ENCODE peak calls at places on chromosomes 3 and 15, in eight cellular contexts. One of them, this sample, is unnamed.

GRCh38 chr3:5271061-5271683 is 83.7 kb downstream of the EDEM1 start:
- DNase-seq in spleen: no peak
- DNase-seq in GM23338: no peak
- DNase-seq in GM12878: no peak
- DNase-seq in K562: no peak
- DNase-seq in transverse colon: no peak
- DNase-seq in breast epithelium: no peak
- DNase-seq in HCT116: no peak
- DNase-seq in this sample: no peak

GRCh38 chr15:62362608-62363007 is 197.5 kb upstream of the C2CD4B start:
- DNase-seq in spleen: no peak
- DNase-seq in GM23338: no peak
- DNase-seq in GM12878: no peak
- DNase-seq in K562: no peak
- DNase-seq in transverse colon: no peak
- DNase-seq in breast epithelium: no peak
- DNase-seq in HCT116: no peak
- DNase-seq in this sample: no peak

GRCh38 chr3:48960841-48961413 is 29.1 kb upstream of the P4HTM start:
- DNase-seq in spleen: no peak
- DNase-seq in GM23338: no peak
- DNase-seq in GM12878: peak; percentile 42
- DNase-seq in K562: no peak
- DNase-seq in transverse colon: no peak
- DNase-seq in breast epithelium: no peak
- DNase-seq in HCT116: no peak
- DNase-seq in this sample: no peak

GRCh38 chr3:141602706-141603105 is 115.9 kb downstream of the RASA2 start:
- DNase-seq in spleen: no peak
- DNase-seq in GM23338: peak; percentile 24
- DNase-seq in GM12878: no peak
- DNase-seq in K562: no peak
- DNase-seq in transverse colon: no peak
- DNase-seq in breast epithelium: no peak
- DNase-seq in HCT116: no peak
- DNase-seq in this sample: no peak

GRCh38 chr3:129525341-129525968 is 3.0 kb upstream of the RHO start:
- DNase-seq in spleen: peak; percentile 47
- DNase-seq in GM23338: no peak
- DNase-seq in GM12878: no peak
- DNase-seq in K562: no peak
- DNase-seq in transverse colon: no peak
- DNase-seq in breast epithelium: no peak
- DNase-seq in HCT116: no peak
- DNase-seq in this sample: no peak

GRCh38 chr3:41137686-41138111 is 61.6 kb upstream of the CTNNB1 start:
- DNase-seq in spleen: no peak
- DNase-seq in GM23338: no peak
- DNase-seq in GM12878: no peak
- DNase-seq in K562: no peak
- DNase-seq in transverse colon: no peak
- DNase-seq in breast epithelium: no peak
- DNase-seq in HCT116: no peak
- DNase-seq in this sample: no peak

GRCh38 chr15:77015651-77016320 is 20.9 kb downstream of the PSTPIP1 start:
- DNase-seq in spleen: no peak
- DNase-seq in GM23338: no peak
- DNase-seq in GM12878: no peak
- DNase-seq in K562: no peak
- DNase-seq in transverse colon: no peak
- DNase-seq in breast epithelium: no peak
- DNase-seq in HCT116: no peak
- DNase-seq in this sample: no peak

GRCh38 chr3:171056528-171056927 is 30.0 kb upstream of the SLC2A2 start:
- DNase-seq in spleen: no peak
- DNase-seq in GM23338: no peak
- DNase-seq in GM12878: no peak
- DNase-seq in K562: no peak
- DNase-seq in transverse colon: no peak
- DNase-seq in breast epithelium: no peak
- DNase-seq in HCT116: no peak
- DNase-seq in this sample: no peak

GRCh38 chr3:45545476-45545875 is 49.1 kb upstream of the LIMD1 start:
- DNase-seq in spleen: no peak
- DNase-seq in GM23338: no peak
- DNase-seq in GM12878: no peak
- DNase-seq in K562: peak; percentile 77
- DNase-seq in transverse colon: no peak
- DNase-seq in breast epithelium: no peak
- DNase-seq in HCT116: no peak
- DNase-seq in this sample: no peak

GRCh38 chr3:37511357-37511970 is 337.1 kb upstream of the LRRFIP2 start:
- DNase-seq in spleen: no peak
- DNase-seq in GM23338: no peak
- DNase-seq in GM12878: no peak
- DNase-seq in K562: no peak
- DNase-seq in transverse colon: no peak
- DNase-seq in breast epithelium: no peak
- DNase-seq in HCT116: no peak
- DNase-seq in this sample: no peak

GRCh38 chr3:72487946-72488735 is 360.1 kb downstream of the SHQ1 start:
- DNase-seq in spleen: no peak
- DNase-seq in GM23338: peak; percentile 40
- DNase-seq in GM12878: no peak
- DNase-seq in K562: no peak
- DNase-seq in transverse colon: no peak
- DNase-seq in breast epithelium: no peak
- DNase-seq in HCT116: no peak
- DNase-seq in this sample: no peak

GRCh38 chr3:22115581-22115980 is 364.6 kb upstream of the ZNF385D start:
- DNase-seq in spleen: no peak
- DNase-seq in GM23338: no peak
- DNase-seq in GM12878: no peak
- DNase-seq in K562: no peak
- DNase-seq in transverse colon: no peak
- DNase-seq in breast epithelium: no peak
- DNase-seq in HCT116: no peak
- DNase-seq in this sample: no peak

GRCh38 chr3:126917232-126917804 is 65.6 kb upstream of the PLXNA1 start:
- DNase-seq in spleen: no peak
- DNase-seq in GM23338: no peak
- DNase-seq in GM12878: no peak
- DNase-seq in K562: no peak
- DNase-seq in transverse colon: no peak
- DNase-seq in breast epithelium: no peak
- DNase-seq in HCT116: no peak
- DNase-seq in this sample: no peak

GRCh38 chr15:82621970-82622369 is 25.2 kb downstream of the CPEB1 start:
- DNase-seq in spleen: no peak
- DNase-seq in GM23338: peak; percentile 45
- DNase-seq in GM12878: no peak
- DNase-seq in K562: peak; percentile 19
- DNase-seq in transverse colon: no peak
- DNase-seq in breast epithelium: no peak
- DNase-seq in HCT116: no peak
- DNase-seq in this sample: no peak

GRCh38 chr15:65952425-65953053 is 83.2 kb downstream of the RAB11A start:
- DNase-seq in spleen: peak; percentile 23
- DNase-seq in GM23338: peak; percentile 88
- DNase-seq in GM12878: no peak
- DNase-seq in K562: peak; percentile 44
- DNase-seq in transverse colon: no peak
- DNase-seq in breast epithelium: no peak
- DNase-seq in HCT116: no peak
- DNase-seq in this sample: no peak

GRCh38 chr3:74613060-74613459 is 1.4 kb downstream of the CNTN3 start:
- DNase-seq in spleen: no peak
- DNase-seq in GM23338: no peak
- DNase-seq in GM12878: no peak
- DNase-seq in K562: no peak
- DNase-seq in transverse colon: no peak
- DNase-seq in breast epithelium: no peak
- DNase-seq in HCT116: no peak
- DNase-seq in this sample: no peak

GRCh38 chr3:63661242-63661641 is 8.8 kb downstream of the SNTN start:
- DNase-seq in spleen: no peak
- DNase-seq in GM23338: peak; percentile 7
- DNase-seq in GM12878: no peak
- DNase-seq in K562: no peak
- DNase-seq in transverse colon: no peak
- DNase-seq in breast epithelium: no peak
- DNase-seq in HCT116: no peak
- DNase-seq in this sample: no peak

GRCh38 chr3:44092497-44092896 is 149.2 kb upstream of the TOPAZ1 start:
- DNase-seq in spleen: no peak
- DNase-seq in GM23338: no peak
- DNase-seq in GM12878: no peak
- DNase-seq in K562: no peak
- DNase-seq in transverse colon: no peak
- DNase-seq in breast epithelium: no peak
- DNase-seq in HCT116: no peak
- DNase-seq in this sample: no peak

GRCh38 chr3:160006282-160007163 is 17.9 kb downstream of the IL12A start:
- DNase-seq in spleen: no peak
- DNase-seq in GM23338: peak; percentile 73
- DNase-seq in GM12878: no peak
- DNase-seq in K562: no peak
- DNase-seq in transverse colon: peak; percentile 61
- DNase-seq in breast epithelium: no peak
- DNase-seq in HCT116: peak; percentile 73
- DNase-seq in this sample: no peak

GRCh38 chr3:134721214-134721613 is 70.4 kb upstream of the KY start:
- DNase-seq in spleen: no peak
- DNase-seq in GM23338: no peak
- DNase-seq in GM12878: no peak
- DNase-seq in K562: no peak
- DNase-seq in transverse colon: no peak
- DNase-seq in breast epithelium: no peak
- DNase-seq in HCT116: no peak
- DNase-seq in this sample: no peak

DNA sequence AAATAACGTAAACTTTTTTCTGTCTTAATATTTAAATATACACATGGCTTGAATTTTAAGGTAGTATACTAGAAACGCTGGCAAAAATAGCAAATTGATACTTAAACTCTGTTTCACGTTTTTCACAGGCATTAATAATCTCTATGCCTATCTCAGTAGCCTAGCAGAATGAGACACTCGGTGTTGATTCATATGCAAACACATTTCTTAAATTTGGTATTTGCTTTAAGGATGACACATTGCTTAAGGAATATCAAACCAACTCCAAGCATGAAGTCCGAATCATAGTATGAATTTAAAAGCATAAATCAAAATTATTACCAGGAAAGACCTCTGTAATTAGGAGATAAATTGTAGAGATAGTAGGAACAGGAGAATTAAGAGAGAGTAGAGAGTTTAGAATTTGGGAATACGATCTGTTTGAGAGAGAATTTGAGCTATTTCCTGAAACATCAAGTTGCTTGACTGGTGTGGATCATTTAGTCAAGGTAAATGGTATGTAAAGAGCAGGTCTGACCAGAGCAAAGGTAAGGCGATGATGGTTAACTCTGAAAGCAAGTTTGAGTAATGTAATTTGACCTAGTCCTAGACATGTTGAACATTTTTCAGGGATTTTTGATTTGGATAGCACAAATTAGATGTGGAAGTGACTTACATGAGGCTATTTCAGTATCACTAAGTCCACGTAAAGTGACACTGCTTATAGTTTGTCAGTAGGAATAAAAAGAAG is 236.1 kb downstream of the ROBO1 start:
- DNase-seq in spleen: no peak
- DNase-seq in GM23338: peak; percentile 11
- DNase-seq in GM12878: no peak
- DNase-seq in K562: no peak
- DNase-seq in transverse colon: no peak
- DNase-seq in breast epithelium: no peak
- DNase-seq in HCT116: no peak
- DNase-seq in this sample: no peak
- TF ChIP-seq POLR2AphosphoS5 in spleen: no peak
- TF ChIP-seq POLR2AphosphoS5 in GM23338: no peak
- TF ChIP-seq POLR2AphosphoS5 in GM12878: no peak
- TF ChIP-seq POLR2AphosphoS5 in K562: no peak
- TF ChIP-seq POLR2AphosphoS5 in transverse colon: no peak
- TF ChIP-seq POLR2AphosphoS5 in breast epithelium: no peak
- TF ChIP-seq POLR2AphosphoS5 in HCT116: no peak
- TF ChIP-seq POLR2AphosphoS5 in this sample: no peak

GRCh38 chr15:41958002-41958420 is 14.3 kb downstream of the EHD4 start:
- DNase-seq in spleen: no peak
- DNase-seq in GM23338: no peak
- DNase-seq in GM12878: no peak
- DNase-seq in K562: no peak
- DNase-seq in transverse colon: no peak
- DNase-seq in breast epithelium: no peak
- DNase-seq in HCT116: no peak
- DNase-seq in this sample: no peak
- H3K4me3 ChIP-seq in spleen: no peak overlapping the region
- H3K4me3 ChIP-seq in GM23338: no peak overlapping the region
- H3K4me3 ChIP-seq in GM12878: peak overlapping the region; percentile 14
- H3K4me3 ChIP-seq in K562: no peak overlapping the region
- H3K4me3 ChIP-seq in transverse colon: no peak overlapping the region
- H3K4me3 ChIP-seq in breast epithelium: no peak overlapping the region
- H3K4me3 ChIP-seq in HCT116: no peak overlapping the region
- H3K4me3 ChIP-seq in this sample: no peak overlapping the region

GRCh38 chr15:88480981-88481380 is 13.5 kb downstream of the MRPS11 start:
- DNase-seq in spleen: no peak
- DNase-seq in GM23338: no peak
- DNase-seq in GM12878: no peak
- DNase-seq in K562: no peak
- DNase-seq in transverse colon: no peak
- DNase-seq in breast epithelium: no peak
- DNase-seq in HCT116: no peak
- DNase-seq in this sample: no peak
- H3K27ac ChIP-seq in spleen: no peak overlapping the region
- H3K27ac ChIP-seq in GM23338: no peak overlapping the region
- H3K27ac ChIP-seq in GM12878: no peak overlapping the region
- H3K27ac ChIP-seq in K562: no peak overlapping the region
- H3K27ac ChIP-seq in transverse colon: no peak overlapping the region
- H3K27ac ChIP-seq in breast epithelium: no peak overlapping the region
- H3K27ac ChIP-seq in HCT116: no peak overlapping the region
- H3K27ac ChIP-seq in this sample: no peak overlapping the region

DNA sequence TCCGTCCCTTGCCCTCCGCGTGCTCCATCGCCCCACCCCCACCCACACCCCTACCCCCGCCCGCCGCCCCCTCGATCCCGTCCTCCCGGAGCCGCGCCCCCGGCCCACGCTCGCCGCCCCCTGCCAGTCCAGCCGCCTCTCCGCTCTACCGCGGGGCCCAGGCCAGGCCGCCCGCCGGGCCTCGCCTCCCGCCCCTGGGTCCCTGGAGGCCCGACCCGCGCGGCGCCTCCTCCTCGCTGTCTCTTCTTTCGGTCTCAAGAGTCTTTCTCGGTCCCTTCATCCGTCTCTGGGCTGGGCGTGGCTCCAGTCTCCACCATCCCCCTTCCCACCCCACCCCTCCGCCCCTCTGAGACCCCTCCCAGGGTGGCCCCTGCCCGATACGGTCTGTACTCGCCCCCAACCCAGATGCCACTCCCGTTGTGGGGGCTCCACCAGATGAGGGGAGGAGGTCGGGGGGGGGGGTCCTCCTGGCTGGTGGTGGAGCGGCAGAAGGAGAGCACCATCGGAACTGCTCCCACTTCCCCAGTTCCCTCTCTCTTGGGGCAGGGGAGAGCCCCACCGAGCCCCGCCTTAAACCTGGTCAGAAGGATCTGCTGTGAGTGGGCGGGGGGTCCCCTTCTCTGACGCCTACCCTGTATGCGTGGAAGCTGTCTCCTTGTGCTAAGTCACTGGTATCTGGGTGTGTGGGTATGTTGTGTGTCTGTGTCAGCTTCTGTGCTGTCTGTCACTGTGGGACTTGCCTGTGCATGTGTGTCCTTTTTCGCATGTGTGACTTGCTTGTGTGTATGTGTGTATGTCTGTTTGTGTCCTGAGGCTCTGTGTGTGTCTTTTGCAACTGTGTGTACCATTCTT is 1.0 kb downstream of the PRKCD start:
- DNase-seq in spleen: peak; percentile 91
- DNase-seq in GM23338: peak; percentile 78
- DNase-seq in GM12878: no peak
- DNase-seq in K562: peak; percentile 74
- DNase-seq in transverse colon: peak; percentile 57
- DNase-seq in breast epithelium: no peak
- DNase-seq in HCT116: no peak
- DNase-seq in this sample: no peak
- TF ChIP-seq POLR2AphosphoS5 in spleen: peak; percentile 27
- TF ChIP-seq POLR2AphosphoS5 in GM23338: no peak
- TF ChIP-seq POLR2AphosphoS5 in GM12878: no peak
- TF ChIP-seq POLR2AphosphoS5 in K562: no peak
- TF ChIP-seq POLR2AphosphoS5 in transverse colon: no peak
- TF ChIP-seq POLR2AphosphoS5 in breast epithelium: no peak
- TF ChIP-seq POLR2AphosphoS5 in HCT116: no peak
- TF ChIP-seq POLR2AphosphoS5 in this sample: no peak

This sample was measured in vagina.